ENCODE peak calls at places on chromosomes 3 and 15, in seven cellular contexts. F, D, P, M, Y, T and R are unnamed samples.

GRCh38 chr15:31525988-31526665 is 199.5 kb downstream of the KLF13 start:
- DNase-seq in F (no peak), D (no peak), P (no peak), M (no peak), Y (no peak), T (no peak), R (no peak)

GRCh38 chr15:73273181-73274002 is 95.4 kb downstream of the HCN4 start:
- DNase-seq in F (peak; percentile 67), D (peak; percentile 53), P (peak; percentile 66), M (peak; percentile 68), Y (peak; percentile 15), T (peak; percentile 73), R (peak; percentile 30)

GRCh38 chr3:110677506-110677905 is 394.1 kb upstream of the NECTIN3 start:
- DNase-seq in F (peak; percentile 25), D (no peak), P (no peak), M (peak; percentile 47), Y (no peak), T (no peak), R (no peak)

GRCh38 chr3:196082471-196082971 is 631 bp upstream of the TFRC start:
- DNase-seq in F (peak; percentile 7), D (no peak), P (no peak), M (no peak), Y (no peak), T (no peak), R (no peak)

GRCh38 chr3:7518471-7518870 is 657.6 kb downstream of the GRM7 start:
- DNase-seq in F (no peak), D (no peak), P (no peak), M (peak; percentile 13), Y (no peak), T (no peak), R (no peak)

GRCh38 chr15:50210462-50211264 is 28.7 kb downstream of the SLC27A2 start:
- DNase-seq in F (no peak), D (no peak), P (no peak), M (no peak), Y (no peak), T (peak; percentile 71), R (no peak)

GRCh38 chr3:28301607-28302158 is 46.8 kb upstream of the ZCWPW2 start:
- DNase-seq in F (no peak), D (no peak), P (no peak), M (no peak), Y (no peak), T (no peak), R (no peak)

GRCh38 chr15:98754283-98755022 is 106.1 kb downstream of the IGF1R start:
- DNase-seq in F (peak; percentile 41), D (peak; percentile 46), P (no peak), M (peak; percentile 57), Y (no peak), T (peak; percentile 55), R (no peak)

GRCh38 chr15:56817266-56817665 is 84.0 kb upstream of the ZNF280D start:
- DNase-seq in F (peak; percentile 65), D (peak; percentile 12), P (no peak), M (peak; percentile 21), Y (no peak), T (peak; percentile 45), R (no peak)

GRCh38 chr3:186923241-186923640 is 7.1 kb upstream of the ST6GAL1 start:
- DNase-seq in F (no peak), D (no peak), P (no peak), M (no peak), Y (no peak), T (no peak), R (no peak)

GRCh38 chr3:186921578-186921977 is 8.7 kb upstream of the ST6GAL1 start:
- DNase-seq in F (no peak), D (no peak), P (no peak), M (no peak), Y (no peak), T (no peak), R (no peak)

GRCh38 chr3:186922224-186922623 is 8.1 kb upstream of the ST6GAL1 start:
- DNase-seq in F (no peak), D (no peak), P (no peak), M (no peak), Y (no peak), T (no peak), R (no peak)

GRCh38 chr3:186920301-186920700 is 10.0 kb upstream of the ST6GAL1 start:
- DNase-seq in F (no peak), D (no peak), P (no peak), M (no peak), Y (no peak), T (no peak), R (no peak)

GRCh38 chr3:186922790-186923189 is 7.5 kb upstream of the ST6GAL1 start:
- DNase-seq in F (no peak), D (no peak), P (no peak), M (no peak), Y (no peak), T (no peak), R (no peak)
- H2AK5ac ChIP-seq in F (no peak overlapping the region), D (no peak overlapping the region), P (no peak overlapping the region), M (no peak overlapping the region), Y (no peak overlapping the region), T (no peak overlapping the region), R (no peak overlapping the region)

GRCh38 chr15:83404143-83404542 is 43.0 kb upstream of the SH3GL3 start:
- DNase-seq in F (no peak), D (no peak), P (no peak), M (no peak), Y (no peak), T (no peak), R (peak; percentile 30)

GRCh38 chr15:83396071-83396470 is 51.1 kb upstream of the SH3GL3 start:
- DNase-seq in F (no peak), D (peak; percentile 21), P (peak; percentile 72), M (no peak), Y (no peak), T (peak; percentile 82), R (no peak)

GRCh38 chr15:83398591-83398990 is 48.5 kb upstream of the SH3GL3 start:
- DNase-seq in F (peak; percentile 26), D (no peak), P (no peak), M (peak; percentile 12), Y (no peak), T (no peak), R (peak; percentile 10)
- H2AK5ac ChIP-seq in F (no peak overlapping the region), D (no peak overlapping the region), P (no peak overlapping the region), M (no peak overlapping the region), Y (no peak overlapping the region), T (no peak overlapping the region), R (no peak overlapping the region)

DNA sequence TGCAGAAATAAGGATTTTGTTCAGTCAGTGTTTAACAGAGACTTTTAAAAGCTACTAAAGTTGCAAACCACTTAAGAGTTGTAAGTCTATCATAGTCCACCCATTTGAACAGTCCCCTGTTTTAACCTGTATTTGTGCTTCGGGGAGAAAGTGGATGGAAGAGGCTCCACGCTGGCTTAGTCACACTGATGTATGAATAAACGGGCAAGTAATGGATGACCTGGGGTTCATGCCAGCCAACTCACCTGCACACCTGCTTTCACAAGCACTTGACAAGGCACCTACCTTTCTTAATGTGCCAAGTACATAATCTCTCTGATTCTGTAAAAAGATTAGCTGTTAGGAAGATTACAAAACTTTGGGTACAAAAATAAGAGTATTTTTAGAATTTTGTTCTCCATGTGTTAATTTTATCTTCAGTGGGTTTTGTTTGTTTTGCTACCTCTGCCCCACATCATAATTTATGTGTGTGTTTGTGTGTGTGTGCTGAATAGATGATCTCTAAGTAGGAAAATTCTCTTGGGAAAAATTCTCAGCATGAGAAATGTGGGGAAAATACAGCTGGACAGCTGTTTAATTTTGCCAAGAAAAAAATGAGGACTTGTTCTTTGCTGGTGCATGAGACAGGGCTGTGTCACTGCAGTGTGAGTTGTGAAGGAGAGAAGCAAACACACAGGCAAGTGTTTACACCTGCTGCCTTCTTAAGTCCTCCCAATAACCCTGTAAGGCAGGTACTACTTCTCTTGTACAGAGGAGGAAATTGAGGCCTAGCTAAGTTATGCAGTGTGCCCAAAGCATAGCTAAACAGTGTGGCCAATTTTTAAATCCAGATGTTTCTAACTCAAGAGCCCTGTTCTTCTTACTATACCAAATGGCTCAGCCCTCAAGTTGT is 181.3 kb upstream of the IL12A start:
- DNase-seq in F (no peak), D (no peak), P (no peak), M (no peak), Y (no peak), T (no peak), R (no peak)
- H2AK5ac ChIP-seq in F (no peak overlapping the region), D (no peak overlapping the region), P (no peak overlapping the region), M (no peak overlapping the region), Y (no peak overlapping the region), T (no peak overlapping the region), R (no peak overlapping the region)

GRCh38 chr3:129615751-129616281 is 9.3 kb upstream of the PLXND1 start:
- DNase-seq in F (no peak), D (no peak), P (no peak), M (no peak), Y (no peak), T (no peak), R (no peak)
- H2AK5ac ChIP-seq in F (peak overlapping the region; percentile 54), D (peak overlapping the region; percentile 64), P (no peak overlapping the region), M (no peak overlapping the region), Y (no peak overlapping the region), T (no peak overlapping the region), R (no peak overlapping the region)